ENCODE peak calls at places on chromosomes 5 and 9, in five cellular contexts. S is ascending aorta; Z is CD8-positive, alpha-beta T cell; Y is sigmoid colon; G is heart right ventricle. J is an unnamed sample.

GRCh38 chr5:59548807-59549357 is 344.6 kb downstream of the PDE4D start:
- DNase-seq in S (no peak), Z (no peak), Y (no peak), G (no peak), J (peak)

GRCh38 chr5:85453026-85453349 is 1068.3 kb upstream of the EDIL3 start:
- DNase-seq in S (no peak), Z (no peak), Y (no peak), G (no peak), J (no peak)

GRCh38 chr5:57976506-57976905 is 483.4 kb downstream of the PLK2 start:
- DNase-seq in S (no peak), Z (no peak), Y (no peak), G (no peak), J (no peak)

GRCh38 chr5:112711436-112711835 is 26.2 kb upstream of the APC start:
- DNase-seq in S (no peak), Z (no peak), Y (no peak), G (no peak), J (no peak)

GRCh38 chr9:89701221-89701798 is 96.5 kb downstream of the GADD45G start:
- DNase-seq in S (no peak), Z (peak), Y (no peak), G (peak), J (no peak)

GRCh38 chr5:135826994-135827671 is 7.3 kb upstream of the SLC25A48 start:
- DNase-seq in S (no peak), Z (no peak), Y (peak), G (no peak), J (no peak)

GRCh38 chr9:91930475-91930874 is 19.6 kb downstream of the ROR2 start:
- DNase-seq in S (no peak), Z (no peak), Y (no peak), G (no peak), J (no peak)

GRCh38 chr9:108469654-108470053 is 386.1 kb downstream of the ACTL7B start:
- DNase-seq in S (no peak), Z (no peak), Y (no peak), G (no peak), J (no peak)

GRCh38 chr5:150644496-150644895 is 4.0 kb downstream of the SYNPO start:
- DNase-seq in S (no peak), Z (no peak), Y (no peak), G (peak), J (peak)

GRCh38 chr5:103031607-103032006 is 88.3 kb downstream of the GIN1 start:
- DNase-seq in S (no peak), Z (no peak), Y (no peak), G (no peak), J (no peak)

GRCh38 chr5:131381792-131382191 is 117.9 kb downstream of the CDC42SE2 start:
- DNase-seq in S (no peak), Z (no peak), Y (no peak), G (no peak), J (no peak)

GRCh38 chr5:142798099-142798768 is 28.1 kb downstream of the ARHGAP26 start:
- DNase-seq in S (no peak), Z (peak), Y (peak), G (no peak), J (no peak)

GRCh38 chr9:95511232-95511951 is 5.4 kb downstream of the PTCH1 start:
- DNase-seq in S (no peak), Z (peak), Y (peak), G (peak), J (no peak)

GRCh38 chr5:159341145-159341544 is 10.9 kb upstream of the IL12B start:
- DNase-seq in S (no peak), Z (no peak), Y (no peak), G (no peak), J (no peak)

GRCh38 chr9:111372297-111372696 is 42.3 kb upstream of the OR2K2 start:
- DNase-seq in S (no peak), Z (no peak), Y (no peak), G (no peak), J (no peak)

GRCh38 chr9:133780962-133781827 is 43.0 kb upstream of the SARDH start:
- DNase-seq in S (no peak), Z (no peak), Y (no peak), G (no peak), J (peak)

GRCh38 chr9:134025606-134026541 is 593 bp downstream of the BRD3OS start:
- DNase-seq in S (no peak), Z (peak), Y (peak), G (peak), J (peak)

GRCh38 chr5:80141147-80141671 is 106.1 kb downstream of the THBS4 start:
- DNase-seq in S (peak), Z (no peak), Y (peak), G (peak), J (peak)

GRCh38 chr9:121816845-121817450 is 165.5 kb downstream of the DAB2IP start:
- DNase-seq in S (no peak), Z (no peak), Y (no peak), G (no peak), J (no peak)

GRCh38 chr9:70110194-70111041 is 66.8 kb downstream of the MAMDC2 start:
- DNase-seq in S (no peak), Z (no peak), Y (no peak), G (peak), J (no peak)

GRCh38 chr5:94613583-94613982 is 4.8 kb downstream of the KIAA0825 start:
- DNase-seq in S (no peak), Z (no peak), Y (no peak), G (no peak), J (no peak)

GRCh38 chr5:76372320-76373054 is 30.6 kb upstream of the IQGAP2 start:
- DNase-seq in S (no peak), Z (no peak), Y (no peak), G (no peak), J (no peak)

GRCh38 chr5:141508808-141509611 is 20.1 kb downstream of the PCDHGC5 start:
- DNase-seq in S (peak), Z (no peak), Y (peak), G (peak), J (no peak)

GRCh38 chr9:130824079-130824478 is 11.0 kb upstream of the ABL1 start:
- DNase-seq in S (no peak), Z (no peak), Y (no peak), G (no peak), J (no peak)

GRCh38 chr9:123938401-123938800 is 8.5 kb upstream of the DENND1A start:
- DNase-seq in S (no peak), Z (no peak), Y (no peak), G (no peak), J (no peak)

GRCh38 chr5:152260940-152261339 is 144.1 kb downstream of the NMUR2 start:
- DNase-seq in S (no peak), Z (no peak), Y (no peak), G (no peak), J (no peak)

GRCh38 chr5:155926011-155926410 is 401.0 kb upstream of the SGCD start:
- DNase-seq in S (no peak), Z (no peak), Y (no peak), G (no peak), J (no peak)

GRCh38 chr5:9283021-9283420 is 262.9 kb downstream of the SEMA5A start:
- DNase-seq in S (no peak), Z (no peak), Y (no peak), G (no peak), J (no peak)

GRCh38 chr5:5492087-5492933 is 69.8 kb downstream of the ICE1 start:
- DNase-seq in S (no peak), Z (peak), Y (no peak), G (peak), J (no peak)

GRCh38 chr9:89605181-89606048 is 603 bp downstream of the GADD45G start:
- DNase-seq in S (no peak), Z (peak), Y (peak), G (peak), J (peak)

GRCh38 chr5:67281874-67282273 is 85.3 kb upstream of the CD180 start:
- DNase-seq in S (no peak), Z (no peak), Y (no peak), G (no peak), J (no peak)

GRCh38 chr5:74903165-74903787 is 37.1 kb upstream of the FAM169A start:
- DNase-seq in S (no peak), Z (peak), Y (no peak), G (no peak), J (peak)

GRCh38 chr5:37754976-37755375 is 84.9 kb downstream of the GDNF start:
- DNase-seq in S (no peak), Z (no peak), Y (no peak), G (no peak), J (no peak)

DNA sequence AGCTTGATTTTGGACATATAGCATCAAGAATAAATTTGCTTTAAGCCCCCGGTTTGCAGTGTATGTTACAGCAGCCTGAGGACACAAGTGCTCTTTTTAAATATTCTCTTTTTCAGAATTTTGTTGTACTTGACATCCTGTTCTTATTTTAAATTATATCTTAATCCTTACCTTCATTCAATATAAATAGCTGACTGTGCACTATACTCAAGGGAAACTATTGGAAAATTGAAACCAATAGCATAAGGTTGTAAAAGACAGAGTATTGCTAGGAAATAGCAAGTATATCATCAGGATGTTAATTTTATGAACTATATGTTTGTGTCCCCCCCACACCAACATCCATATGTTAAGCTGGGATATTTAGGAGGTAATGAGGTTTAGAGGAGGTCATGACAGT is 120.4 kb upstream of the CDH10 start:
- DNase-seq in S (no peak), Z (no peak), Y (no peak), G (no peak), J (no peak)
- H3K4me3 ChIP-seq in S (no peak), Z (no peak), Y (no peak), G (no peak), J (no peak)

GRCh38 chr5:98769256-98770157 is 4.0 kb upstream of the RGMB start:
- DNase-seq in S (no peak), Z (peak), Y (peak), G (peak), J (peak)
- TF ChIP-seq CTCF in S (no peak), Z (peak), Y (peak), G (peak), J (peak)

DNA sequence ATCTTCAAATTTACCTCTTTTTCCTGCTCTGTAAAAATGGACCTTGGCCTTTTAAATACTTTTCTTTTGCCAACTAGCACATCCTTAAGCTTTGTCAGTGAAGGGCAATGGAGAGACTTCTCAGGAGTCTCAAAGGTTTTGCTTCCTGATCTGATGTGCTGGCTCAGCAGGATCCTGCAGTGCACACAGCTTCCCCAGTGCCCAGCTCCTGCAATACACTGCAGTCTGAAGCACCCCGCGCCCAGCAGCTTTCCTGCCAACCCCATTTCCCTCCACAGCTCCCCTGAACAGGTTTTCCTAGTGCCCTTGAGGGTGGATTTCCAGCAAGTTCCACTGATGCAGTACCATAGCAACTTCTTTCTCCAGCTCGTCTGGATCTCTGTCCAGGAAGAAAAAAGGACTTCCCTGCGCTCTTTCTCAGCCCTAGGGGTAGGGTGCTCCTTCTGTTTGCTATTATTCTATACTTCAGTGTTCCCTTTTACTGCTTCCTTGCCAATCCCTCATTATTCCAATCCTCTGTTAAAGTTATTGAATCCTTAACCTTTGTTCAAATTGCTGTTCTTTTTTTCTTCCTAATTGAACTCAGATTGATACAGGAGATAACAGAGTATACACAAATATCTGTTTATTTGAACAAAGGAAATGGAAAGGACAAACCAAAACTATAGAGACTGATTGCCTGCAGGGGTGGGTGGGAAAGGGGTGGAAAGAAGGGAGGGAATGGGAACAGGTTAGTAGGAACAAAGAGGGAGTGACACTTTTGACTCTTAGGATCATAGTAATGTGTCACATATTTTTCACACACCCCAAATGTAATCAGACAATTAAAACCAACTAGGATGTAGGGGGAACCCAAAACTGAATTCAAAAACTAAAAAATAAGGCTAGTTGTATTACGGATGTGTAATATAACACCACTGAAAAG is 8.5 kb downstream of the SNAPC3 start:
- DNase-seq in S (no peak), Z (no peak), Y (no peak), G (no peak), J (no peak)
- H3K27ac ChIP-seq in S (no peak), Z (no peak), Y (no peak), G (no peak), J (no peak)

GRCh38 chr9:99184073-99184426 is 37.7 kb downstream of the ALG2 start:
- DNase-seq in S (no peak), Z (no peak), Y (no peak), G (no peak), J (no peak)

GRCh38 chr9:99184427-99185327 is 37.1 kb downstream of the ALG2 start:
- DNase-seq in S (peak), Z (peak), Y (peak), G (peak), J (peak)

GRCh38 chr9:99185904-99186303 is 35.8 kb downstream of the ALG2 start:
- DNase-seq in S (no peak), Z (no peak), Y (no peak), G (no peak), J (no peak)

GRCh38 chr9:99183616-99184015 is 38.1 kb downstream of the ALG2 start:
- DNase-seq in S (no peak), Z (no peak), Y (no peak), G (no peak), J (no peak)

GRCh38 chr9:99185328-99185632 is 36.5 kb downstream of the ALG2 start:
- DNase-seq in S (no peak), Z (no peak), Y (no peak), G (no peak), J (no peak)
- H3K4me3 ChIP-seq in S (peak), Z (no peak), Y (no peak), G (no peak), J (no peak)

GRCh38 chr9:8660383-8660782 is 860.8 kb upstream of the DMAC1 start:
- DNase-seq in S (no peak), Z (no peak), Y (peak), G (peak), J (no peak)
- TF ChIP-seq CTCF in S (no peak), Z (no peak), Y (no peak), G (no peak), J (no peak)

GRCh38 chr5:4373051-4373450 is 767.1 kb upstream of the ADAMTS16 start:
- DNase-seq in S (no peak), Z (no peak), Y (no peak), G (no peak), J (no peak)

GRCh38 chr5:4370218-4370617 is 769.9 kb upstream of the ADAMTS16 start:
- DNase-seq in S (no peak), Z (no peak), Y (no peak), G (no peak), J (no peak)

GRCh38 chr5:4375640-4376039 is 764.5 kb upstream of the ADAMTS16 start:
- DNase-seq in S (no peak), Z (no peak), Y (no peak), G (no peak), J (no peak)

GRCh38 chr5:4374866-4375265 is 765.3 kb upstream of the ADAMTS16 start:
- DNase-seq in S (no peak), Z (no peak), Y (no peak), G (no peak), J (no peak)

DNA sequence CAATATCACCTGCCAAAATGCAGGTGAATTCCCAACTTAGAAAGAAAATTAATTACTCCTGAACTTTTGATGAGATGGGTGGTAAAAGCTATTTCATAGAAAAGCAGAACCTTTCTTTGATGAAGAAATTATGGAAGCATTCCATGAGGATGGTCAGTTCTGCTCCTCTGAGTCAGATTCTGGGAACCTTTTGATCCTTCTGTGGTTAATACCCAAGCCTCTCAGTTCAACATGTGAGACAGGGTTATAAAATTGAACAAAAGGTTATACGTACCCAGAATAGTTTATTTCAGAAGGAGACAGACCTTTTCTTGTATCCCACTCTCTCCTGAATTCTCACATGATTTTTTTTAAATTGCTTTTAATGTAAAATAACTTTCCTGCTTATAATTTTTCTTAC is 767.6 kb upstream of the ADAMTS16 start:
- DNase-seq in S (no peak), Z (no peak), Y (no peak), G (no peak), J (no peak)
- H3K27ac ChIP-seq in S (no peak), Z (no peak), Y (no peak), G (no peak), J (no peak)

GRCh38 chr9:37027582-37028424 is 6.3 kb downstream of the PAX5 start:
- DNase-seq in S (no peak), Z (peak), Y (no peak), G (peak), J (peak)

GRCh38 chr9:37026936-37027581 is 7.0 kb downstream of the PAX5 start:
- DNase-seq in S (no peak), Z (no peak), Y (no peak), G (no peak), J (no peak)

GRCh38 chr9:37028425-37029031 is 5.5 kb downstream of the PAX5 start:
- DNase-seq in S (no peak), Z (no peak), Y (no peak), G (no peak), J (peak)

GRCh38 chr9:37025381-37026084 is 8.5 kb downstream of the PAX5 start:
- DNase-seq in S (no peak), Z (no peak), Y (no peak), G (no peak), J (no peak)

DNA sequence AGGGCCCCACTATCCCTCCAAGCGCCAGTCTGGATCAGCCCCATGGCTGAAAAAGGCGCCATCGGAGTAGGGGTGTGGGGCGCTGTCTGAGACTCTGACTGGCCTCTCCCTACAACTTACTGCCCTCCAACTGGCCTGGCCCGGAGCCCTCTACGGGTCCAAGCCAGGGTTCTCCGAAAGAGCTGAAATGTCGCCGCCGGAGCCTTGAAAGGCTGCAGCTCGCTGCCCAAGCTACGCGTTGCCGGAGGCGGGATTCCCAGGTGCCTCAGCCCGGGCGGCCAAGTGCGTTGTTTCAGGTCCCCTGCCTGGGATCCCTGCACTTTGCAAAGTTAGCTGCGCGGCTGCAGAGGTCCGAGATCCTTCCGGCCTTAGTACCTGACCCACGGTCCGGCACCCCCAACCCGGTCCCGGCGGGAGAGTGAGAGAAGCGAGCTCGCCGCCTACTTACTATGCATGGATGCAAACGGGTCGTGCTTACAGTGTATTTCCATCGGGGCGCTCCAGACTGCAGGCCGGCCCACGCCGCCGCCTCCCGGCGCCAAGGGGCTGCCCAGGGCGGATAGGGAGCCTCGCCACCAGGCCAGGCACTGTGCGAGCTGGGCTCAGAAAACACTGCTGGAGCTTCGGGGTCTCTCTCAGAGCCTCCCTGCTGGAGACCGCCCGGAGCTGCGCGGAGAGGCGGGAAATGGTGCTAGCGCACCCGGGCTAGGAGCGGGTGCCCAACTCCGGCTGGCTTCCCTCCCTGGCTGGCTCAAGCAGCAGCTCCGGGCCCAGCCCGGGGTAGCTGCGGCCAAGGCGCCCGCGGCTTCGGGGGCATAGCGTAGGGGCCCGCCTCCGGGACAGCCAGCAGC is 7.8 kb downstream of the PAX5 start:
- DNase-seq in S (no peak), Z (no peak), Y (no peak), G (no peak), J (peak)
- H3K4me3 ChIP-seq in S (peak), Z (peak), Y (no peak), G (peak), J (peak)

GRCh38 chr9:116147821-116148220 is 5.8 kb upstream of the PAPPA start:
- DNase-seq in S (no peak), Z (no peak), Y (no peak), G (no peak), J (no peak)

GRCh38 chr9:116151199-116151598 is 2.4 kb upstream of the PAPPA start:
- DNase-seq in S (no peak), Z (no peak), Y (no peak), G (no peak), J (no peak)

GRCh38 chr9:116152390-116152789 is 1.2 kb upstream of the PAPPA start:
- DNase-seq in S (no peak), Z (no peak), Y (no peak), G (no peak), J (no peak)

GRCh38 chr9:116151966-116152381 is 1.6 kb upstream of the PAPPA start:
- DNase-seq in S (no peak), Z (no peak), Y (no peak), G (no peak), J (no peak)

GRCh38 chr9:116149844-116150243 is 3.7 kb upstream of the PAPPA start:
- DNase-seq in S (no peak), Z (no peak), Y (no peak), G (no peak), J (no peak)
- TF ChIP-seq CTCF in S (peak), Z (no peak), Y (peak), G (peak), J (peak)